ENCODE peak calls at places on chromosomes 13 and 19, in eight cellular contexts. Q is transverse colon, G is H1, E is brain microvascular endothelial cell, W is PC-3, Z is SK-N-SH, P is K562, Y is thoracic aorta. C is an unnamed sample.

GRCh38 chr13:32080328-32080744 is 48.8 kb downstream of the FRY start:
- DNase-seq in P (no peak), W (no peak), Q (no peak), Z (no peak), G (no peak), E (no peak), Y (no peak), C (no peak)

GRCh38 chr19:49422407-49423277 is 599 bp downstream of the PTH2 start:
- DNase-seq in W (no peak), Q (no peak), G (no peak), E (no peak), P (peak; percentile 91), Z (peak; percentile 85), Y (no peak), C (peak; percentile 31)

GRCh38 chr13:29884671-29885424 is 34.4 kb upstream of the UBL3 start:
- DNase-seq in W (no peak), Y (no peak), G (no peak), Z (no peak), E (no peak), P (no peak), Q (no peak), C (no peak)

GRCh38 chr19:15300533-15301194 is 31.7 kb downstream of the BRD4 start:
- DNase-seq in G (no peak), Z (no peak), Q (no peak), Y (no peak), W (no peak), P (no peak), E (peak; percentile 65), C (peak; percentile 97)

GRCh38 chr19:50896591-50897190 is 14.5 kb downstream of the KLK4 start:
- DNase-seq in E (peak; percentile 49), G (no peak), Z (no peak), P (peak; percentile 50), Y (no peak), W (peak; percentile 75), Q (no peak), C (peak; percentile 12)

GRCh38 chr19:463483-464130 is 2.8 kb upstream of the SHC2 start:
- DNase-seq in Z (no peak), P (no peak), W (no peak), Y (no peak), G (no peak), Q (no peak), E (no peak), C (no peak)

GRCh38 chr19:46579286-46579944 is 21.7 kb upstream of the CALM3 start:
- DNase-seq in Q (no peak), G (no peak), Y (no peak), Z (peak; percentile 64), P (no peak), E (no peak), W (peak; percentile 8), C (no peak)

GRCh38 chr13:76967031-76967430 is 18.7 kb downstream of the ACOD1 start:
- DNase-seq in Z (no peak), Q (no peak), Y (no peak), P (no peak), E (no peak), G (no peak), W (no peak), C (no peak)

GRCh38 chr13:110683921-110684320 is 22.0 kb downstream of the CARS2 start:
- DNase-seq in Y (no peak), Q (no peak), E (no peak), G (no peak), Z (no peak), P (no peak), W (no peak), C (no peak)

GRCh38 chr13:110682746-110683145 is 23.2 kb downstream of the CARS2 start:
- DNase-seq in Q (no peak), G (no peak), Z (no peak), Y (no peak), E (no peak), P (no peak), W (no peak), C (no peak)

GRCh38 chr13:110681868-110682550 is 23.9 kb downstream of the CARS2 start:
- DNase-seq in W (no peak), E (no peak), P (no peak), Z (no peak), Q (no peak), Y (no peak), G (no peak), C (no peak)

GRCh38 chr13:110684388-110685056 is 21.4 kb downstream of the CARS2 start:
- DNase-seq in Q (no peak), W (no peak), Z (no peak), E (no peak), Y (no peak), G (no peak), P (no peak), C (peak; percentile 58)

DNA sequence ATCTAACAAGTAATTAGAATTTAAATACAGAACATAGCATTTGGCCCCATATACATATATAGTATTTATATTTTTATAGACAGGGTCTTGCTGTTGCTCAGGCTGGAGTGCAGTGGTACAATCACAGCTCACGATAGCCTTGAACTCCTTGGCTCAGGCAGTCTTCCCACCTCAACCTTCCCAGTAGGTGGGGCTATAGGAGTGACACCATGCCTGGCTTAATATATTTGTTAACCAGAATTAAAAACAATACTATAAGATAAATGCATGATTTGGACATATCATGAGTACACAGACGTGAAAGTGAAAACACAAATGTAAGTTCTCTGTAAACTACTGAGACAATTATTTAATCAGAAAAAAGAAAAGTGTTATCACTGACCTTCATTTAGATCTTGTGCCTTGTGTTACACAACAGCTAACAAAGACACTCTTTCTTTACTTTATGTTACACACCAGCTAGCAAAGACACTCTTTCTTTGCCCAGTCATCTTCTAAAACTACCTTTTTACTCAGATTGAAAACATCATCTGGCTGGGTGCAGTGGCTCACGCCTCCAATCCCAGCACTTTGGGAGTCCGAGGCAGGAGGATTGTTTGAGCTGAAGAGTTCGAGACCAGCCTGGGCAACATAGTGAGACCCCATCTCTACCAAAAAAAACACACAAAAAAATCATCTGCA is 22.6 kb downstream of the CARS2 start:
- DNase-seq in Y (no peak), Q (no peak), E (no peak), Z (no peak), P (no peak), G (no peak), W (peak; percentile 19), C (peak; percentile 42)
- TF ChIP-seq CTCF in Y (no peak), Q (peak; percentile 25), E (peak; percentile 56), Z (peak; percentile 64), P (no peak), G (peak; percentile 45), W (peak; percentile 45), C (peak; percentile 63)

GRCh38 chr19:13022111-13022858 is 27.0 kb downstream of the NFIX start:
- DNase-seq in Z (no peak), G (no peak), W (no peak), E (peak; percentile 22), Q (no peak), P (no peak), Y (no peak), C (peak; percentile 70)

GRCh38 chr19:13019330-13019729 is 24.1 kb downstream of the NFIX start:
- DNase-seq in Y (no peak), Q (no peak), Z (no peak), G (no peak), P (no peak), E (no peak), W (no peak), C (no peak)

GRCh38 chr19:13017306-13018036 is 22.2 kb downstream of the NFIX start:
- DNase-seq in Q (no peak), G (no peak), E (no peak), W (peak; percentile 70), P (no peak), Z (no peak), Y (no peak), C (no peak)

GRCh38 chr19:13018037-13018914 is 23.0 kb downstream of the NFIX start:
- DNase-seq in P (peak; percentile 58), G (no peak), W (peak; percentile 58), Z (peak; percentile 89), E (no peak), Q (peak; percentile 57), Y (no peak), C (peak; percentile 70)

DNA sequence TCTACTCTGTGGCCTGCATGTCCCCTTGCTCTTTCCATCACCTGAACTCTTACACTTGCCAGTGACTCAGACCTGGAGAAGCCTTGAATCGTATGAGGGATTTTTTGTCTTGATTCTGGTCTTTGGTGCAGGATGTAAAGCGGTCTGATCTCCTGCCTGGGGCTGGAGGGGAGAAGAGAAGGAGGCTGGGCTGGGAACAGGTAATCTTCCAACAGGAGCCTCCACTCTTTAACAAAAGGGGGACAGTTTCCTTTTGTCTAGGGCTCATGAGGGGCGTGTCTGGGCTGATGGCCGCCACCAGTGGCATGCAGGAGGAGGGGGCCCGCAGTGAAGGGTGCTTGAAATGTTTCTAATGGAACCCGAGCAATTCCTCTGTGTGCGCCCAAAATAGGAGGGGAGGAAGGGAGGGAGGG is 24.7 kb downstream of the NFIX start:
- DNase-seq in Q (no peak), P (no peak), W (peak; percentile 51), G (peak; percentile 75), E (no peak), Z (no peak), Y (no peak), C (no peak)
- H3K4me3 ChIP-seq in Q (no peak overlapping the region), P (no peak overlapping the region), W (no peak overlapping the region), G (no peak overlapping the region), E (no peak overlapping the region), Z (no peak overlapping the region), Y (peak overlapping the region; percentile 69), C (no peak overlapping the region)

GRCh38 chr13:49792550-49793324 is at the start of gene KPNA3:
- DNase-seq in E (peak; percentile 93), Z (peak; percentile 97), Q (peak; percentile 96), W (peak; percentile 90), P (peak; percentile 86), G (peak; percentile 81), Y (peak; percentile 88), C (peak; percentile 95)
- TF ChIP-seq CTCF in E (peak; percentile 0), Z (no peak), Q (no peak), W (no peak), P (peak; percentile 26), G (no peak), Y (peak; percentile 22), C (no peak)

GRCh38 chr19:3760871-3761361 is 576 bp downstream of the APBA3 start:
- DNase-seq in Z (no peak), Q (no peak), E (peak; percentile 2), G (no peak), W (no peak), P (peak; percentile 39), Y (no peak), C (peak; percentile 16)

GRCh38 chr19:3759482-3760254 is 1.8 kb downstream of the APBA3 start:
- DNase-seq in W (no peak), P (no peak), G (no peak), Q (no peak), E (no peak), Y (no peak), Z (no peak), C (no peak)

GRCh38 chr19:3761382-3762129 is at the start of gene APBA3:
- DNase-seq in G (peak; percentile 79), W (peak; percentile 85), P (peak; percentile 91), E (peak; percentile 83), Q (peak; percentile 95), Z (peak; percentile 96), Y (peak; percentile 74), C (peak; percentile 89)

GRCh38 chr19:3762501-3763459 is at the start of gene MRPL54:
- DNase-seq in Q (peak; percentile 100), Y (peak; percentile 98), E (peak; percentile 98), Z (peak; percentile 99), P (peak; percentile 99), G (peak; percentile 96), W (peak; percentile 97), C (peak; percentile 100)

DNA sequence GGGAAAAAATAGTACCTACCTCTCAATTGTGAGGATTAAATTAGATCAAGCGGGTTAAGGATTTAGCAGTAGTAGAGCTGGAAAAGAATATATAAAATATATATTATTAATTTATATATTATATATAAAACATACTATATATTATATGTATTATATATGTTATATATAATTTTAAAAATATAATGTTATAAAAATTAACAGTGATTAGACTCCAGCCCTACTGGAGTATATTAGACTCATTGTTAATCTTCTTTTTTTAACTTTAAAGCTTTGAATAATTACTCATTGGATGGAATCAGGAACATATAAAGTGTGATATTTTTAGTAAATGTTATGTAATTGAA is 380 bp upstream of the MRPL54 start:
- DNase-seq in P (no peak), Q (no peak), Y (no peak), E (no peak), Z (no peak), G (no peak), W (no peak), C (no peak)
- H3K4me3 ChIP-seq in P (peak overlapping the region; percentile 100), Q (peak overlapping the region; percentile 58), Y (peak overlapping the region; percentile 92), E (no peak overlapping the region), Z (peak overlapping the region; percentile 70), G (peak overlapping the region; percentile 88), W (peak overlapping the region; percentile 90), C (no peak overlapping the region)